ENCODE peak calls at places on chromosome 7, in nine cellular contexts. One of them, this sample, is unnamed.

GRCh38 chr7:26429168-26429567 is 137.5 kb downstream of the SNX10 start:
- DNase-seq in MCF 10A: peak
- DNase-seq in psoas muscle: no peak
- DNase-seq in fibroblast of the aortic adventitia: no peak
- DNase-seq in HFF-Myc: no peak
- DNase-seq in endothelial cell: no peak
- DNase-seq in kidney epithelial cell: no peak
- DNase-seq in cardiac muscle cell: no peak
- DNase-seq in activated CD8-positive, alpha-beta T cell treated with anti-CD3 and anti-CD28 coated beads for 36 hours: no peak
- DNase-seq in this sample: no peak

GRCh38 chr7:48875300-48875916 is 48.9 kb upstream of the CDC14C start:
- DNase-seq in MCF 10A: peak
- DNase-seq in psoas muscle: peak
- DNase-seq in fibroblast of the aortic adventitia: peak
- DNase-seq in HFF-Myc: no peak
- DNase-seq in endothelial cell: peak
- DNase-seq in kidney epithelial cell: no peak
- DNase-seq in cardiac muscle cell: peak
- DNase-seq in activated CD8-positive, alpha-beta T cell treated with anti-CD3 and anti-CD28 coated beads for 36 hours: peak
- DNase-seq in this sample: no peak

GRCh38 chr7:28939844-28940243 is 18.3 kb downstream of the TRIL start:
- DNase-seq in MCF 10A: no peak
- DNase-seq in psoas muscle: no peak
- DNase-seq in fibroblast of the aortic adventitia: no peak
- DNase-seq in HFF-Myc: no peak
- DNase-seq in endothelial cell: no peak
- DNase-seq in kidney epithelial cell: no peak
- DNase-seq in cardiac muscle cell: no peak
- DNase-seq in activated CD8-positive, alpha-beta T cell treated with anti-CD3 and anti-CD28 coated beads for 36 hours: no peak
- DNase-seq in this sample: no peak

GRCh38 chr7:135247746-135248471 is 14.3 kb downstream of the STRA8 start:
- DNase-seq in MCF 10A: no peak
- DNase-seq in psoas muscle: no peak
- DNase-seq in fibroblast of the aortic adventitia: no peak
- DNase-seq in HFF-Myc: no peak
- DNase-seq in endothelial cell: no peak
- DNase-seq in kidney epithelial cell: no peak
- DNase-seq in cardiac muscle cell: no peak
- DNase-seq in activated CD8-positive, alpha-beta T cell treated with anti-CD3 and anti-CD28 coated beads for 36 hours: no peak
- DNase-seq in this sample: no peak

GRCh38 chr7:147759327-147759943 is 831.1 kb upstream of the C7orf33 start:
- DNase-seq in MCF 10A: no peak
- DNase-seq in psoas muscle: no peak
- DNase-seq in fibroblast of the aortic adventitia: no peak
- DNase-seq in HFF-Myc: no peak
- DNase-seq in endothelial cell: no peak
- DNase-seq in kidney epithelial cell: no peak
- DNase-seq in cardiac muscle cell: no peak
- DNase-seq in activated CD8-positive, alpha-beta T cell treated with anti-CD3 and anti-CD28 coated beads for 36 hours: no peak
- DNase-seq in this sample: no peak

GRCh38 chr7:102813256-102814024 is 64.6 kb downstream of the FAM185A start:
- DNase-seq in MCF 10A: no peak
- DNase-seq in psoas muscle: no peak
- DNase-seq in fibroblast of the aortic adventitia: no peak
- DNase-seq in HFF-Myc: no peak
- DNase-seq in endothelial cell: no peak
- DNase-seq in kidney epithelial cell: no peak
- DNase-seq in cardiac muscle cell: no peak
- DNase-seq in activated CD8-positive, alpha-beta T cell treated with anti-CD3 and anti-CD28 coated beads for 36 hours: no peak
- DNase-seq in this sample: no peak

GRCh38 chr7:125386211-125386610 is 456.6 kb upstream of the POT1 start:
- DNase-seq in MCF 10A: no peak
- DNase-seq in psoas muscle: no peak
- DNase-seq in fibroblast of the aortic adventitia: no peak
- DNase-seq in HFF-Myc: no peak
- DNase-seq in endothelial cell: no peak
- DNase-seq in kidney epithelial cell: no peak
- DNase-seq in cardiac muscle cell: no peak
- DNase-seq in activated CD8-positive, alpha-beta T cell treated with anti-CD3 and anti-CD28 coated beads for 36 hours: no peak
- DNase-seq in this sample: no peak

GRCh38 chr7:124257638-124258308 is 224.9 kb upstream of the TMEM229A start:
- DNase-seq in MCF 10A: no peak
- DNase-seq in psoas muscle: no peak
- DNase-seq in fibroblast of the aortic adventitia: no peak
- DNase-seq in HFF-Myc: no peak
- DNase-seq in endothelial cell: no peak
- DNase-seq in kidney epithelial cell: no peak
- DNase-seq in cardiac muscle cell: no peak
- DNase-seq in activated CD8-positive, alpha-beta T cell treated with anti-CD3 and anti-CD28 coated beads for 36 hours: no peak
- DNase-seq in this sample: no peak

GRCh38 chr7:44798649-44799275 is 2.3 kb downstream of the PPIA start:
- DNase-seq in MCF 10A: peak
- DNase-seq in psoas muscle: no peak
- DNase-seq in fibroblast of the aortic adventitia: peak
- DNase-seq in HFF-Myc: no peak
- DNase-seq in endothelial cell: no peak
- DNase-seq in kidney epithelial cell: no peak
- DNase-seq in cardiac muscle cell: no peak
- DNase-seq in activated CD8-positive, alpha-beta T cell treated with anti-CD3 and anti-CD28 coated beads for 36 hours: no peak
- DNase-seq in this sample: no peak

DNA sequence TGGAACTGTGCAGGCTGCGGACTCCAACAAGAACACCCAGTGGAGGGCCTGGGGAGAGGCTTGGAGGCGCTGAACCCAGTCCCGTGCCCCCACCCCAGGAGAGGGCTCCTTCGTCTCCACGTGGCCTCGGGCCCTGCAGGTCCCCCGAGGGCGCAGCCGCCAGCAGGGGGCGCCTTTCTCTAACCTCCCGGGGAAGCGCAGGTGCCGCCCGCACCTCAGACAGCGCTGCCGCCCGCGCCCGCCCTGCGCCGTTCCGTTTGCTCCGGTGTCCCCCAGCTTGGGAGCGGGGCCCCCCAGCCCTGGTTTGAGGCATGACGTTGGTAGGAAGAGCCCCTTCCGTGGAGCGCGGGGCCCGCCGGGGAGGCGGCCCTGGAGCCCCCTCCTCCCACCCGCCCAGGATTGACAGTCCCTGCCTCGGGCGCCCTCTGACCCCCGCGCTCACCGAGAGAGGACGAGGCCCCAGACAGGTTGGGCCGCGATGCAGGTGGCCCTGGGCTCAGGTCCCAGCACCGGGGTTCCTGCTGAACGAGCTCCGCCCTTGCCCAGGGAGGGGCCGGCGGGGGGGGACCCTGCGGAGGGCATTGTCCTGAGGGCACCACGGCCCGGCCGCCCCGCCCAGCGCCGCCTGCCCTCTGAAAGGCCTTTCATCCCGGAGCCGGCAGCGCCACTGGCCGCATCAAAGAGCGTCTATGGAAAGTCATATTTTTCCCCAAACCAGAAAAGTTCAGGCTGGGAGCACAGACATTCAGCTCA is 42.9 kb downstream of the FOXL3 start:
- DNase-seq in MCF 10A: peak
- DNase-seq in psoas muscle: peak
- DNase-seq in fibroblast of the aortic adventitia: peak
- DNase-seq in HFF-Myc: no peak
- DNase-seq in endothelial cell: peak
- DNase-seq in kidney epithelial cell: peak
- DNase-seq in cardiac muscle cell: peak
- DNase-seq in activated CD8-positive, alpha-beta T cell treated with anti-CD3 and anti-CD28 coated beads for 36 hours: peak
- DNase-seq in this sample: no peak
- TF ChIP-seq CTCF in MCF 10A: peak
- TF ChIP-seq CTCF in psoas muscle: peak
- TF ChIP-seq CTCF in fibroblast of the aortic adventitia: peak
- TF ChIP-seq CTCF in HFF-Myc: peak
- TF ChIP-seq CTCF in endothelial cell: peak
- TF ChIP-seq CTCF in kidney epithelial cell: peak
- TF ChIP-seq CTCF in cardiac muscle cell: peak
- TF ChIP-seq CTCF in activated CD8-positive, alpha-beta T cell treated with anti-CD3 and anti-CD28 coated beads for 36 hours: peak
- TF ChIP-seq CTCF in this sample: peak

GRCh38 chr7:55019691-55020480 is 1.1 kb downstream of the EGFR start:
- DNase-seq in MCF 10A: peak
- DNase-seq in psoas muscle: peak
- DNase-seq in fibroblast of the aortic adventitia: no peak
- DNase-seq in HFF-Myc: no peak
- DNase-seq in endothelial cell: peak
- DNase-seq in kidney epithelial cell: no peak
- DNase-seq in cardiac muscle cell: no peak
- DNase-seq in activated CD8-positive, alpha-beta T cell treated with anti-CD3 and anti-CD28 coated beads for 36 hours: no peak
- DNase-seq in this sample: no peak
- TF ChIP-seq CTCF in MCF 10A: no peak
- TF ChIP-seq CTCF in psoas muscle: no peak
- TF ChIP-seq CTCF in fibroblast of the aortic adventitia: peak
- TF ChIP-seq CTCF in HFF-Myc: no peak
- TF ChIP-seq CTCF in endothelial cell: no peak
- TF ChIP-seq CTCF in kidney epithelial cell: no peak
- TF ChIP-seq CTCF in cardiac muscle cell: peak
- TF ChIP-seq CTCF in activated CD8-positive, alpha-beta T cell treated with anti-CD3 and anti-CD28 coated beads for 36 hours: no peak
- TF ChIP-seq CTCF in this sample: no peak

DNA sequence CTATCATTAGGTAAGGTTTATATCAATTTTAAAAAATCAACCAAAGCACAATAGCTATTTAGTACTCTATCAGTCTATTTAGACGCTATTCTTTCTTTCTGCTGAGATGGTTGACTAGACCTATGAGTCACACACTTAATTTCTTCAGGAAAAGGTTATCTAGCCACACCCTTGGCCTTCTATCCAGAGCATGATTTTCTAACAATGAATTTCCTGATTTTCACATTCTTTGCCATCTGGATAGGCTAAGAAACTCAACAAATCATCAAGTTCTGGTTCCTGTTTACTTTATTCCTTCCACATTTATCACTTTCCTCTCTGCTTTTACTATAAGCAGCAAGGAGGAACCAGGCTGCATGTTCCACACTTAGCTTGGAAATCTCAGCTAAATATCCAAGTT is 8.1 kb downstream of the PRPS1L1 start:
- DNase-seq in MCF 10A: peak
- DNase-seq in psoas muscle: no peak
- DNase-seq in fibroblast of the aortic adventitia: peak
- DNase-seq in HFF-Myc: peak
- DNase-seq in endothelial cell: no peak
- DNase-seq in kidney epithelial cell: peak
- DNase-seq in cardiac muscle cell: peak
- DNase-seq in activated CD8-positive, alpha-beta T cell treated with anti-CD3 and anti-CD28 coated beads for 36 hours: no peak
- DNase-seq in this sample: peak
- TF ChIP-seq CTCF in MCF 10A: no peak
- TF ChIP-seq CTCF in psoas muscle: no peak
- TF ChIP-seq CTCF in fibroblast of the aortic adventitia: no peak
- TF ChIP-seq CTCF in HFF-Myc: no peak
- TF ChIP-seq CTCF in endothelial cell: no peak
- TF ChIP-seq CTCF in kidney epithelial cell: no peak
- TF ChIP-seq CTCF in cardiac muscle cell: no peak
- TF ChIP-seq CTCF in activated CD8-positive, alpha-beta T cell treated with anti-CD3 and anti-CD28 coated beads for 36 hours: no peak
- TF ChIP-seq CTCF in this sample: no peak

DNA sequence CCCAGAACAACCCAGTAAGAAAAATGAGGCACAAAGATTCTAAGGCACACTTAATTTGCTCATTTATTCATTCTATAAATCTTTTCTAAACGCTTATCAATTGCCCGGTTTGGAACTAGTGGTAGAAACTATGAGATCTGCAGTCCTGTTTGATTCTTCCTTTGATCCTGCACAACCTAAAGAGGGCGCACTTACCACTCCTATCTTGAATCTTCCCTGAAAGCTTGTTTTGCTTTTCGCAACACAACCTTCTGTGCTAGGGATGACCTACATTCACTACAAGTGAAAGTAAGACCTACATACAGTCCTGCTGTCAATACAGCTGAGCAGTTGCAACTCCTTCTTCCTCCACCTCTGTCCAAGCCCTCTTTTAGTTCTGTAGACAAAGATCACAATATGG is 12.6 kb upstream of the ARL4A start:
- DNase-seq in MCF 10A: peak
- DNase-seq in psoas muscle: no peak
- DNase-seq in fibroblast of the aortic adventitia: peak
- DNase-seq in HFF-Myc: no peak
- DNase-seq in endothelial cell: peak
- DNase-seq in kidney epithelial cell: no peak
- DNase-seq in cardiac muscle cell: peak
- DNase-seq in activated CD8-positive, alpha-beta T cell treated with anti-CD3 and anti-CD28 coated beads for 36 hours: peak
- DNase-seq in this sample: no peak
- TF ChIP-seq CTCF in MCF 10A: no peak
- TF ChIP-seq CTCF in psoas muscle: peak
- TF ChIP-seq CTCF in fibroblast of the aortic adventitia: peak
- TF ChIP-seq CTCF in HFF-Myc: peak
- TF ChIP-seq CTCF in endothelial cell: peak
- TF ChIP-seq CTCF in kidney epithelial cell: no peak
- TF ChIP-seq CTCF in cardiac muscle cell: peak
- TF ChIP-seq CTCF in activated CD8-positive, alpha-beta T cell treated with anti-CD3 and anti-CD28 coated beads for 36 hours: peak
- TF ChIP-seq CTCF in this sample: peak

This sample was measured in epithelial cell of proximal tubule.